ENCODE peak calls at places on chromosomes 1 and 21, in five cellular contexts. K is astrocyte of the spinal cord, A is lower lobe of right lung, M is cardiac muscle cell, S is Calu3. G is an unnamed sample.

GRCh38 chr1:44436401-44437394 is 31.6 kb downstream of the RNF220 start:
- DNase-seq in K (no peak), A (no peak), M (peak; percentile 12), S (peak; percentile 35), G (no peak)

GRCh38 chr1:84174051-84174556 is 30.0 kb downstream of the PRKACB start:
- DNase-seq in K (peak; percentile 78), A (no peak), M (peak; percentile 49), S (peak; percentile 29), G (no peak)

GRCh38 chr1:109995536-109995935 is 11.0 kb downstream of the AHCYL1 start:
- DNase-seq in K (no peak), A (no peak), M (no peak), S (no peak), G (no peak)

GRCh38 chr1:230702934-230703678 is 10.8 kb downstream of the AGT start:
- DNase-seq in K (no peak), A (no peak), M (no peak), S (peak; percentile 46), G (no peak)

GRCh38 chr1:111256988-111257658 is 29.6 kb downstream of the CHI3L2 start:
- DNase-seq in K (no peak), A (no peak), M (no peak), S (no peak), G (no peak)

GRCh38 chr1:155181371-155182051 is 7.9 kb downstream of the TRIM46 start:
- DNase-seq in K (no peak), A (peak; percentile 54), M (no peak), S (no peak), G (no peak)

GRCh38 chr21:45363921-45364463 is 41.0 kb upstream of the COL18A1 start:
- DNase-seq in K (peak; percentile 99), A (peak; percentile 59), M (peak; percentile 99), S (peak; percentile 66), G (no peak)

GRCh38 chr1:153608742-153609584 is 4.0 kb downstream of the S100A16 start:
- DNase-seq in K (peak; percentile 94), A (peak; percentile 89), M (peak; percentile 91), S (peak; percentile 91), G (peak; percentile 80)

GRCh38 chr1:77825356-77825709 is 45.9 kb downstream of the MIGA1 start:
- DNase-seq in K (peak; percentile 82), A (no peak), M (peak; percentile 92), S (peak; percentile 20), G (peak; percentile 6)

GRCh38 chr1:24560361-24560760 is 4.5 kb downstream of the NCMAP start:
- DNase-seq in K (no peak), A (no peak), M (no peak), S (no peak), G (no peak)

GRCh38 chr1:228958741-228959140 is 223.5 kb downstream of the RHOU start:
- DNase-seq in K (no peak), A (no peak), M (peak; percentile 38), S (no peak), G (no peak)

GRCh38 chr1:230263573-230264195 is 162.4 kb downstream of the PGBD5 start:
- DNase-seq in K (no peak), A (no peak), M (no peak), S (no peak), G (no peak)

GRCh38 chr1:32798679-32799416 is 18.3 kb downstream of the YARS1 start:
- DNase-seq in K (no peak), A (no peak), M (no peak), S (no peak), G (no peak)

GRCh38 chr21:31372176-31372765 is 28.2 kb upstream of the TIAM1 start:
- DNase-seq in K (peak; percentile 13), A (no peak), M (no peak), S (no peak), G (no peak)

GRCh38 chr1:57307382-57307781 is 116.5 kb downstream of the DAB1 start:
- DNase-seq in K (no peak), A (no peak), M (no peak), S (no peak), G (no peak)

GRCh38 chr1:8003431-8004112 is 22.5 kb downstream of the ERRFI1 start:
- DNase-seq in K (peak; percentile 28), A (no peak), M (no peak), S (no peak), G (no peak)

GRCh38 chr1:40712997-40713396 is 21.5 kb downstream of the NFYC start:
- DNase-seq in K (no peak), A (no peak), M (no peak), S (no peak), G (no peak)

GRCh38 chr21:16194851-16195251 is 465.1 kb downstream of the USP25 start:
- DNase-seq in K (peak; percentile 64), A (no peak), M (peak; percentile 66), S (no peak), G (no peak)

GRCh38 chr1:241253491-241253890 is 103.5 kb downstream of the RGS7 start:
- DNase-seq in K (peak; percentile 44), A (no peak), M (no peak), S (no peak), G (no peak)

DNA sequence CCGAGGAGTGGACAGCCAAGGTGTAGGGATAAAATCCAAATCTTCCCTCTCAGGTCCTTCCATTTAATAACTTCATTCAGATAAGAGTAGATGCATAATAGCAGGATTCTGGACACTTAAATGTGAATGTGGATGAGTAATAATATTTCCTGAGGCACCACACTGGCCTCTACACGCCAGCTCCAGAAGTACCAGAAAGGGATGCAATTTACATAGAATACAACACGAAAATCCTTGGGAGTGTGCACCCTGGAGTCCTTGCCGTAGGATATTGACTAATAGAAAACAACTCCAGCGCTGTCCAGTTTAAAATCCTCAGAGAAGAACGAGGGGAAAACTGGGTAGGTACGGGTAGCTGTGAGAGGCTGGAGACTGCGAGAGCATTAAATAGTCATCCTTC is 6.9 kb downstream of the PLXNA2 start:
- DNase-seq in K (peak; percentile 44), A (no peak), M (peak; percentile 36), S (no peak), G (no peak)
- TF ChIP-seq CTCF in K (peak; percentile 11), A (no peak), M (no peak), S (no peak), G (no peak)

GRCh38 chr1:190615818-190616217 is 138.2 kb upstream of the BRINP3 start:
- DNase-seq in K (no peak), A (no peak), M (no peak), S (no peak), G (no peak)
- TF ChIP-seq CTCF in K (no peak), A (no peak), M (no peak), S (no peak), G (no peak)

GRCh38 chr1:203867816-203868215 is 6.4 kb downstream of the SNRPE start:
- DNase-seq in K (no peak), A (no peak), M (peak; percentile 4), S (no peak), G (no peak)

GRCh38 chr1:203873094-203873493 is 11.7 kb downstream of the SNRPE start:
- DNase-seq in K (no peak), A (no peak), M (no peak), S (no peak), G (no peak)

GRCh38 chr1:203870256-203870655 is 8.9 kb downstream of the SNRPE start:
- DNase-seq in K (no peak), A (no peak), M (peak; percentile 22), S (no peak), G (no peak)

DNA sequence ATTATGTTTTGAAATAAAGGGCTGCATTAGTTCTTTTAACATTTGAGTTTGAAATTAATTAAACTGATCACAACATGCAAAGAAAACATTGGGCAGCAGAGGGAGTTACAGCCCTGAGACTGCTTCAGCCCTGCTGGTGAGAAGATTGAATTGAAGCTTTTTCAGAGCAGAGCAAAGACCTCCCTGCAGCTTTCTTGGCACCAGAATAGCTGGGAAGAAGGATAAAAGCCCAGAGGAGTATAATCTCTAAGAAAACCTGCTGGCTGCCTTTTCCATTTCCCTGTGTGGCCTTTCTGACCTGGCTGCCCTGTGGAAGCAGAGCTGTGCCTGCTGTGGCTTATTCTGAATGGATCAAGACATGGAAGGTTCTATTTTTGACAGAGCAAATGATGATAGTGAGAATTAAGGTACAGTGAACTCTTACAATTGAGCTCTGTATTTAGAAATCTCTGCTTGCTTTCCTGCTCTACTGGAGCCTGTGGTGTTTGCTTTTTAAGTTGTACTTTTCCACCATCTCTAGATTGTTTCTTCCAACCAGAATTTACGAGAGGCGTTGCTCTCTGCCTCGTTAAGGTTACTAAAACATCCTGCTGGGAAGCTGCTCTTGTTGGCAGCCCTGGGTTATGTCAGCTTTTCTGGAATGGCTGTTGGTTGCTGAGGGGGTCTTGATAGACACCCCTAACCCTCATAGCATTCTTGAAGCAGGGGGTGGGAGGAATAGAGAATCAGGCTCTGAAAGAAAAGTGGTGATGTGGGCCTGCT is 9.9 kb downstream of the SNRPE start:
- DNase-seq in K (peak; percentile 82), A (no peak), M (peak; percentile 89), S (peak; percentile 52), G (peak; percentile 50)
- TF ChIP-seq CTCF in K (peak; percentile 81), A (peak; percentile 63), M (peak; percentile 87), S (peak; percentile 91), G (peak; percentile 79)

GRCh38 chr21:27112186-27112585 is 145.3 kb upstream of the ADAMTS5 start:
- DNase-seq in K (no peak), A (no peak), M (no peak), S (no peak), G (no peak)

GRCh38 chr21:27108228-27108627 is 141.3 kb upstream of the ADAMTS5 start:
- DNase-seq in K (no peak), A (no peak), M (no peak), S (no peak), G (no peak)

DNA sequence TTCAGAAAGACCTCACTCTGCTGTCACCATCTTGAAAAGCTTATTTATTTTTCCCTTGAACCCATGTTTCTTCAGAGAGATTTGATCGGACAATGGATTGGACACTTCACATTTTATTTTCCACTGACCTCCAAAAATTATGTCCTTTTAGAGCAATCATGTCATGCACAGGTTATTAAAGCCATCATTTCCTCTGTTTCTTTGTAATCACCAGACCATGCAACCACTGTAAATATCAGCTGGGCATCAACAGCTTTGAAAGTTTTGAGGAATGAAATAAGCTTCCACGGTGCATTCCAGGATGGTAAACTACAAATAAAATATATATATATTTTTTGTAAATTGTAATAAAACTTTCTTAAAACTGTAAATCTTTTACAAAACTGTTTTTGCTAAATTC is 144.1 kb upstream of the ADAMTS5 start:
- DNase-seq in K (no peak), A (no peak), M (no peak), S (no peak), G (no peak)
- TF ChIP-seq CTCF in K (no peak), A (no peak), M (no peak), S (no peak), G (no peak)

GRCh38 chr1:39378377-39378776 is 113.1 kb upstream of the BMP8A start:
- DNase-seq in K (no peak), A (no peak), M (no peak), S (peak; percentile 74), G (no peak)
- TF ChIP-seq CTCF in K (peak; percentile 45), A (peak; percentile 25), M (peak; percentile 40), S (peak; percentile 46), G (no peak)

GRCh38 chr1:23126801-23127200 is 41.9 kb downstream of the LUZP1 start:
- DNase-seq in K (peak; percentile 57), A (no peak), M (peak; percentile 67), S (no peak), G (no peak)

GRCh38 chr1:23133587-23133986 is 35.1 kb downstream of the LUZP1 start:
- DNase-seq in K (no peak), A (no peak), M (no peak), S (no peak), G (no peak)

GRCh38 chr1:23126200-23126599 is 42.5 kb downstream of the LUZP1 start:
- DNase-seq in K (no peak), A (no peak), M (no peak), S (no peak), G (no peak)

GRCh38 chr1:23132033-23132432 is 36.6 kb downstream of the LUZP1 start:
- DNase-seq in K (no peak), A (no peak), M (no peak), S (no peak), G (no peak)

GRCh38 chr1:23129846-23130245 is 38.8 kb downstream of the LUZP1 start:
- DNase-seq in K (no peak), A (no peak), M (no peak), S (no peak), G (no peak)
- TF ChIP-seq CTCF in K (no peak), A (no peak), M (no peak), S (no peak), G (no peak)

G was measured in endothelial cell.